ENCODE peak calls at places on chromosomes 5 and 9, in seven cellular contexts. One of them, this sample, is unnamed.

GRCh38 chr5:71957431-71957934 is 149.8 kb upstream of the MAP1B start:
- DNase-seq in choroid plexus epithelial cell: no peak
- DNase-seq in Peyer's patch: no peak
- DNase-seq in kidney tubule cell: no peak
- DNase-seq in PC-3: no peak
- DNase-seq in amniotic stem cell: no peak
- DNase-seq in germinal center: no peak
- DNase-seq in this sample: no peak

GRCh38 chr9:108551030-108551964 is 304.5 kb downstream of the ACTL7B start:
- DNase-seq in amniotic stem cell: peak; percentile 84
- DNase-seq in choroid plexus epithelial cell: peak; percentile 87
- DNase-seq in PC-3: peak; percentile 91
- DNase-seq in germinal center: no peak
- DNase-seq in Peyer's patch: no peak
- DNase-seq in kidney tubule cell: peak; percentile 96
- DNase-seq in this sample: peak; percentile 67

GRCh38 chr5:143932584-143932983 is 120.6 kb downstream of the HMHB1 start:
- DNase-seq in amniotic stem cell: no peak
- DNase-seq in Peyer's patch: no peak
- DNase-seq in PC-3: no peak
- DNase-seq in germinal center: no peak
- DNase-seq in kidney tubule cell: peak; percentile 61
- DNase-seq in choroid plexus epithelial cell: no peak
- DNase-seq in this sample: no peak

GRCh38 chr9:4423207-4423610 is 67.1 kb upstream of the SLC1A1 start:
- DNase-seq in amniotic stem cell: no peak
- DNase-seq in kidney tubule cell: no peak
- DNase-seq in choroid plexus epithelial cell: no peak
- DNase-seq in Peyer's patch: no peak
- DNase-seq in germinal center: no peak
- DNase-seq in PC-3: no peak
- DNase-seq in this sample: no peak

GRCh38 chr5:78627766-78628165 is 20.8 kb downstream of the LHFPL2 start:
- DNase-seq in choroid plexus epithelial cell: peak; percentile 90
- DNase-seq in PC-3: no peak
- DNase-seq in germinal center: no peak
- DNase-seq in amniotic stem cell: no peak
- DNase-seq in Peyer's patch: no peak
- DNase-seq in kidney tubule cell: peak; percentile 37
- DNase-seq in this sample: no peak

GRCh38 chr9:34927061-34927460 is 31.0 kb upstream of the PHF24 start:
- DNase-seq in kidney tubule cell: no peak
- DNase-seq in amniotic stem cell: no peak
- DNase-seq in Peyer's patch: no peak
- DNase-seq in PC-3: no peak
- DNase-seq in choroid plexus epithelial cell: no peak
- DNase-seq in germinal center: no peak
- DNase-seq in this sample: no peak

GRCh38 chr5:35470866-35471265 is 146.8 kb upstream of the SPEF2 start:
- DNase-seq in PC-3: peak; percentile 30
- DNase-seq in amniotic stem cell: peak; percentile 2
- DNase-seq in germinal center: no peak
- DNase-seq in kidney tubule cell: peak; percentile 60
- DNase-seq in choroid plexus epithelial cell: peak; percentile 41
- DNase-seq in Peyer's patch: no peak
- DNase-seq in this sample: no peak

GRCh38 chr5:72412283-72413055 is 92.3 kb downstream of the PTCD2 start:
- DNase-seq in amniotic stem cell: no peak
- DNase-seq in choroid plexus epithelial cell: peak; percentile 86
- DNase-seq in Peyer's patch: no peak
- DNase-seq in germinal center: no peak
- DNase-seq in kidney tubule cell: peak; percentile 36
- DNase-seq in PC-3: peak; percentile 2
- DNase-seq in this sample: peak; percentile 73

GRCh38 chr9:128163523-128164331 is 3.7 kb downstream of the BBLN start:
- DNase-seq in choroid plexus epithelial cell: no peak
- DNase-seq in kidney tubule cell: no peak
- DNase-seq in Peyer's patch: no peak
- DNase-seq in germinal center: no peak
- DNase-seq in amniotic stem cell: no peak
- DNase-seq in PC-3: no peak
- DNase-seq in this sample: no peak

GRCh38 chr9:14434971-14435718 is 121.2 kb upstream of the NFIB start:
- DNase-seq in kidney tubule cell: no peak
- DNase-seq in PC-3: no peak
- DNase-seq in choroid plexus epithelial cell: no peak
- DNase-seq in germinal center: no peak
- DNase-seq in amniotic stem cell: no peak
- DNase-seq in Peyer's patch: no peak
- DNase-seq in this sample: no peak

GRCh38 chr9:111036946-111037743 is 1.1 kb downstream of the LPAR1 start:
- DNase-seq in amniotic stem cell: no peak
- DNase-seq in PC-3: peak; percentile 29
- DNase-seq in kidney tubule cell: peak; percentile 40
- DNase-seq in choroid plexus epithelial cell: peak; percentile 66
- DNase-seq in germinal center: no peak
- DNase-seq in Peyer's patch: no peak
- DNase-seq in this sample: no peak

GRCh38 chr5:128225245-128226030 is 141.9 kb downstream of the SLC12A2 start:
- DNase-seq in amniotic stem cell: no peak
- DNase-seq in germinal center: no peak
- DNase-seq in PC-3: peak; percentile 24
- DNase-seq in kidney tubule cell: peak; percentile 27
- DNase-seq in Peyer's patch: no peak
- DNase-seq in choroid plexus epithelial cell: no peak
- DNase-seq in this sample: no peak

GRCh38 chr9:114327749-114328148 is 1.9 kb upstream of the ORM2 start:
- DNase-seq in kidney tubule cell: no peak
- DNase-seq in Peyer's patch: no peak
- DNase-seq in germinal center: no peak
- DNase-seq in PC-3: no peak
- DNase-seq in amniotic stem cell: no peak
- DNase-seq in choroid plexus epithelial cell: no peak
- DNase-seq in this sample: no peak

GRCh38 chr5:10352404-10353240 is 873 bp upstream of the MARCHF6 start:
- DNase-seq in Peyer's patch: no peak
- DNase-seq in choroid plexus epithelial cell: peak; percentile 64
- DNase-seq in PC-3: peak; percentile 54
- DNase-seq in germinal center: peak; percentile 49
- DNase-seq in kidney tubule cell: no peak
- DNase-seq in amniotic stem cell: no peak
- DNase-seq in this sample: no peak

GRCh38 chr5:32312194-32312681 is 501 bp downstream of the MTMR12 start:
- DNase-seq in germinal center: peak; percentile 62
- DNase-seq in PC-3: peak; percentile 56
- DNase-seq in choroid plexus epithelial cell: peak; percentile 62
- DNase-seq in Peyer's patch: peak; percentile 82
- DNase-seq in amniotic stem cell: peak; percentile 26
- DNase-seq in kidney tubule cell: peak; percentile 74
- DNase-seq in this sample: no peak

GRCh38 chr5:74167206-74167929 is 473.2 kb downstream of the ENC1 start:
- DNase-seq in Peyer's patch: no peak
- DNase-seq in germinal center: no peak
- DNase-seq in PC-3: peak; percentile 80
- DNase-seq in amniotic stem cell: peak; percentile 74
- DNase-seq in kidney tubule cell: peak; percentile 50
- DNase-seq in choroid plexus epithelial cell: peak; percentile 71
- DNase-seq in this sample: no peak

GRCh38 chr5:39138892-39139291 is 64.7 kb upstream of the RICTOR start:
- DNase-seq in amniotic stem cell: peak; percentile 78
- DNase-seq in PC-3: peak; percentile 97
- DNase-seq in Peyer's patch: no peak
- DNase-seq in germinal center: no peak
- DNase-seq in kidney tubule cell: peak; percentile 47
- DNase-seq in choroid plexus epithelial cell: peak; percentile 79
- DNase-seq in this sample: peak; percentile 37

GRCh38 chr9:98374385-98375051 is 119.1 kb upstream of the TBC1D2 start:
- DNase-seq in amniotic stem cell: peak; percentile 56
- DNase-seq in Peyer's patch: peak; percentile 68
- DNase-seq in PC-3: peak; percentile 36
- DNase-seq in germinal center: no peak
- DNase-seq in kidney tubule cell: peak; percentile 99
- DNase-seq in choroid plexus epithelial cell: peak; percentile 81
- DNase-seq in this sample: peak; percentile 77

GRCh38 chr5:143244990-143245389 is 158.5 kb downstream of the NR3C1 start:
- DNase-seq in germinal center: no peak
- DNase-seq in choroid plexus epithelial cell: no peak
- DNase-seq in amniotic stem cell: no peak
- DNase-seq in PC-3: peak; percentile 9
- DNase-seq in kidney tubule cell: no peak
- DNase-seq in Peyer's patch: no peak
- DNase-seq in this sample: no peak

GRCh38 chr9:34505370-34506120 is 17.2 kb downstream of the ENHO start:
- DNase-seq in kidney tubule cell: no peak
- DNase-seq in PC-3: no peak
- DNase-seq in choroid plexus epithelial cell: no peak
- DNase-seq in amniotic stem cell: no peak
- DNase-seq in germinal center: no peak
- DNase-seq in Peyer's patch: no peak
- DNase-seq in this sample: no peak

This sample was measured in AG04449.